ENCODE peak calls at places on chromosome 18, in five cellular contexts. W is activated CD8-positive, alpha-beta T cell treated with anti-CD3 and anti-CD28 coated beads for 36 hours; Y is brain microvascular endothelial cell; Z is mucosa of descending colon; P is transverse colon. G is an unnamed sample.

GRCh38 chr18:37612519-37612918 is 46.9 kb upstream of the CELF4 start:
- DNase-seq in Z (no peak), W (no peak), P (no peak), Y (no peak), G (no peak)

GRCh38 chr18:9536354-9537152 is 61.2 kb downstream of the RALBP1 start:
- DNase-seq in W (no peak), Z (no peak), P (no peak), Y (peak; percentile 27), G (no peak)

GRCh38 chr18:76231402-76231801 is 263.6 kb downstream of the ZNF516 start:
- DNase-seq in W (no peak), Y (no peak), P (no peak), Z (no peak), G (no peak)

GRCh38 chr18:12076424-12077140 is 17.1 kb upstream of the ANKRD62 start:
- DNase-seq in W (no peak), Y (no peak), P (no peak), Z (no peak), G (peak; percentile 75)

GRCh38 chr18:2853173-2853925 is 6.5 kb downstream of the EMILIN2 start:
- DNase-seq in Z (no peak), Y (no peak), P (no peak), W (no peak), G (no peak)

GRCh38 chr18:55699233-55699765 is 111.3 kb upstream of the TCF4 start:
- DNase-seq in Y (no peak), Z (no peak), P (no peak), W (no peak), G (no peak)

GRCh38 chr18:48770243-48770642 is 180.5 kb downstream of the SMAD7 start:
- DNase-seq in P (no peak), W (no peak), Z (no peak), Y (no peak), G (no peak)

GRCh38 chr18:46269275-46269674 is 165.1 kb downstream of the HAUS1 start:
- DNase-seq in Z (no peak), P (no peak), Y (no peak), W (no peak), G (no peak)

GRCh38 chr18:76359909-76360308 is 135.1 kb downstream of the ZNF516 start:
- DNase-seq in P (no peak), Y (no peak), W (no peak), Z (no peak), G (no peak)

GRCh38 chr18:66826211-66826610 is 222.3 kb upstream of the CDH19 start:
- DNase-seq in Z (no peak), P (no peak), Y (no peak), W (no peak), G (no peak)
- TF ChIP-seq CTCF in Z (no peak), P (no peak), Y (no peak), W (no peak), G (no peak)

DNA sequence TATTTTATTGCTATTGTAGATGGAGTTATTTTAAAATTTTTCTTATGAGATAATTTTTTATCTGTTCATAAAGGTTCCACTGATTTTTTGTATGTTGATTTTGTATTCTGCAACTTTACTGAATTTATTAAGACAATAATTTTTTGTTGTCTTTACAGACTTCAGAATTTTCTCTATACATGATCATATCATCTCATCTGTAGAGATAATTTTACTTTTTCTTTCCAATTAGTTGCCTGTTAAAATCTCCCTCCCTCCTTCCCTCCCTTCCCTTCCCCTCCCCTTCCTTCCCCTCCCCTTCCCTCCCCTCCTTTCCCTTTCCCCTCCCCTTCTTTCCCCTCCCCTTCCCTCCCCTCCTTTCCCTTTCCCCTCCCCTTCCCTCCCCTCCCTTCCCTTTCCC is 378.1 kb downstream of the SOCS6 start:
- DNase-seq in Z (no peak), Y (no peak), P (no peak), W (no peak), G (no peak)
- TF ChIP-seq CTCF in Z (no peak), Y (no peak), P (no peak), W (no peak), G (no peak)

GRCh38 chr18:35998967-35999366 is 26.5 kb downstream of the RMP24 start:
- DNase-seq in Y (no peak), W (no peak), Z (no peak), P (no peak), G (no peak)
- TF ChIP-seq CTCF in Y (peak; percentile 57), W (peak; percentile 28), Z (no peak), P (no peak), G (no peak)

DNA sequence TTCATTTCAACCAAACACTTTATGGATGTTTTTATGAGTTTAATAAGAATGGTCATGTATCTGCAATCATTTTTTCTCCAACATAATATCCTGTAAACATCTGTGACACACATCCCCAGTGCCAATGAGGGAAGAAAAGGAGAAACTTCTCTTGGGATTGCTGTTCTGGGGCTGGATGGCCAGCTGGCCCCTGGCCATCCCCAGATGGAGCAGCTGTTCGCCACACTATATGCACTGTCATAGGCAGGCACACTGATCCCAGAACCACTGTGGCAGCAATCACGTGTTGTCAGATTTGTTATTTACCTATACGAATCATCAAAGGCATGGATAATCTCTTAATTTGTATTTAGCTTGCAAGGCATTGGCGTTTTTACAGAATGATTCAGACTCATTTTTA is 167.5 kb upstream of the ACAA2 start:
- DNase-seq in Z (no peak), W (no peak), Y (no peak), P (no peak), G (no peak)
- TF ChIP-seq CTCF in Z (no peak), W (no peak), Y (no peak), P (no peak), G (no peak)